ENCODE peak calls at places on chromosomes 7 and 10, in nine cellular contexts. M is upper lobe of left lung; I is dorsolateral prefrontal cortex; N is SJSA1; T is left ventricle myocardium inferior; D is H9; O is naive thymus-derived CD4-positive, alpha-beta T cell; F is colonic mucosa; Z is esophagus squamous epithelium. A is an unnamed sample.

GRCh38 chr7:80040752-80041151 is 93.9 kb upstream of the GNAI1 start:
- DNase-seq in M (no peak), I (no peak), N (no peak), T (no peak), D (no peak), O (no peak), F (no peak), Z (no peak), A (no peak)

GRCh38 chr7:25615005-25615404 is 386.7 kb upstream of the NPVF start:
- DNase-seq in M (no peak), I (no peak), N (no peak), T (no peak), D (no peak), O (no peak), F (no peak), Z (no peak), A (no peak)

GRCh38 chr7:64098-64521 is 128.3 kb upstream of the FAM20C start:
- DNase-seq in M (no peak), I (peak), N (peak), T (peak), D (peak), O (no peak), F (peak), Z (no peak), A (peak)

GRCh38 chr10:101287922-101288638 is 58.8 kb upstream of the LBX1 start:
- DNase-seq in M (no peak), I (no peak), N (no peak), T (no peak), D (peak), O (no peak), F (no peak), Z (no peak), A (no peak)

GRCh38 chr10:17175551-17175950 is 25.9 kb downstream of the TRDMT1 start:
- DNase-seq in M (no peak), I (no peak), N (no peak), T (no peak), D (no peak), O (peak), F (no peak), Z (no peak), A (no peak)

GRCh38 chr10:76429331-76429625 is 997.9 kb downstream of the LRMDA start:
- DNase-seq in M (no peak), I (no peak), N (no peak), T (no peak), D (no peak), O (no peak), F (no peak), Z (no peak), A (no peak)

GRCh38 chr10:72503694-72504438 is 122.0 kb downstream of the MICU1 start:
- DNase-seq in M (no peak), I (no peak), N (no peak), T (no peak), D (no peak), O (no peak), F (no peak), Z (no peak), A (no peak)

GRCh38 chr10:49534670-49535381 is 4.1 kb downstream of the ERCC6 start:
- DNase-seq in M (no peak), I (no peak), N (no peak), T (no peak), D (no peak), O (no peak), F (no peak), Z (no peak), A (no peak)

GRCh38 chr7:5172196-5172800 is 17.7 kb upstream of the WIPI2 start:
- DNase-seq in M (no peak), I (no peak), N (no peak), T (no peak), D (no peak), O (no peak), F (no peak), Z (no peak), A (no peak)

GRCh38 chr7:41994046-41994745 is 242.8 kb downstream of the GLI3 start:
- DNase-seq in M (no peak), I (no peak), N (no peak), T (no peak), D (no peak), O (no peak), F (no peak), Z (no peak), A (no peak)

GRCh38 chr10:11687357-11687771 is 54.8 kb upstream of the ECHDC3 start:
- DNase-seq in M (no peak), I (no peak), N (no peak), T (no peak), D (no peak), O (no peak), F (no peak), Z (no peak), A (no peak)

GRCh38 chr10:61793760-61794713 is 107.5 kb upstream of the ARID5B start:
- DNase-seq in M (no peak), I (no peak), N (peak), T (no peak), D (no peak), O (no peak), F (no peak), Z (no peak), A (no peak)

GRCh38 chr7:12694817-12695216 is 7.4 kb downstream of the ARL4A start:
- DNase-seq in M (no peak), I (no peak), N (no peak), T (no peak), D (no peak), O (no peak), F (no peak), Z (no peak), A (no peak)
- H3K27ac ChIP-seq in M (no peak), I (no peak), N (no peak), T (no peak), D (no peak), O (no peak), F (no peak), Z (no peak), A (no peak)

GRCh38 chr10:102615361-102615760 is 28.9 kb upstream of the TRIM8 start:
- DNase-seq in M (no peak), I (no peak), N (peak), T (peak), D (peak), O (no peak), F (no peak), Z (no peak), A (no peak)
- H3K27ac ChIP-seq in M (peak), I (no peak), N (no peak), T (peak), D (no peak), O (no peak), F (no peak), Z (peak), A (no peak)

DNA sequence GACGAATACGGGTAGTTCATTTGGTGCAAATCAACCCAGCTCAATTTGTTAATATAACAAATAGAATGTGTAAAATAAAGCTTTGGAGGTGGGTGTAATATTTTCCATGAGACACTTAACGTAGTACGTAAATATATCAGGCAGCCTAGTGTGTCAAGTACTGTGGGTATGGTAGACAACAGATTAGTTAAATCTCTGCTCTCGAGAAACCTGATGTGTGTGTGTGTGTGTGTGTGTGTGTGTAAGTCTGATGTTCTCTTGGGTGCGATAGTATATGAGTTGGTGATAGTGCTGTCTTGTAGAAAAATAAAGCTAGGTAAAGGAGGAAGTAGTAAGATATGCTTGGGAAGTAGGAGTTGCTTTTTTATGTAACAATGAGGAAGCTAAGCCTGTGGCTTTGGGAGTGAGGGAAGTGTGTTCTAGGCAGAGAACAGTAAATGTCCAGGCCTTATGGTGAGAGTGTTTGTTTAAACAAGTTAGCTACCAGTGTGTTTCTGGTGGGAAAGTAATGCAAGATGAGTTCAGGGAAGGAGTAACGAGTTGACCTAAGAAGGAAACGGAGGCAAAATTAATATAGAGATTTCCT is 26.1 kb downstream of the WAC start:
- DNase-seq in M (peak), I (no peak), N (no peak), T (no peak), D (no peak), O (no peak), F (no peak), Z (no peak), A (no peak)
- H3K27ac ChIP-seq in M (peak), I (no peak), N (no peak), T (peak), D (no peak), O (no peak), F (peak), Z (no peak), A (no peak)

GRCh38 chr10:1193561-1193960 is 137.4 kb downstream of the WDR37 start:
- DNase-seq in M (no peak), I (no peak), N (no peak), T (no peak), D (no peak), O (peak), F (no peak), Z (no peak), A (no peak)
- H3K27ac ChIP-seq in M (no peak), I (no peak), N (no peak), T (no peak), D (no peak), O (no peak), F (no peak), Z (no peak), A (peak)

DNA sequence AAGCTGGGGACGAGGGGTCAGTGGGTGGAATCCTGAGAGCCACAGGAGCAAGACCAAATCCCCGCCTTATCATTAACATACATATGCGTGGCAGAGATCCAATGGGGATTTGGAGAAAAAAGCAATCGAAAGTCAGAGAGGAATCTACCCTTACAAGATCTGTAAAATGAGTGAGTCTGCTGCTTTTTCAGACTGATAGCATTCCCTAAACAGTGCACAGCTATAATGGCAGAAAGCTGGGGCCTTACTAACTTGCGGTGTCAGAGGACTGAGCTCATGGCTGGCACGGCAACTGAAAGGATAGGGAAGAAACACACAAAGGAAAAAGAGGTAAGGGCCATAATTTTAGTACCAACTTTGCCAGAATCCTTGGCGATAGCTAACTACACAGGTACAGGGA is 25.1 kb downstream of the GPR22 start:
- DNase-seq in M (no peak), I (no peak), N (no peak), T (no peak), D (no peak), O (no peak), F (no peak), Z (no peak), A (no peak)
- H3K27ac ChIP-seq in M (no peak), I (no peak), N (no peak), T (peak), D (no peak), O (no peak), F (peak), Z (no peak), A (no peak)

GRCh38 chr7:3943265-3943664 is 642.2 kb downstream of the SDK1 start:
- DNase-seq in M (no peak), I (no peak), N (no peak), T (no peak), D (no peak), O (no peak), F (peak), Z (no peak), A (no peak)
- H3K27ac ChIP-seq in M (peak), I (no peak), N (no peak), T (no peak), D (no peak), O (no peak), F (no peak), Z (peak), A (no peak)

DNA sequence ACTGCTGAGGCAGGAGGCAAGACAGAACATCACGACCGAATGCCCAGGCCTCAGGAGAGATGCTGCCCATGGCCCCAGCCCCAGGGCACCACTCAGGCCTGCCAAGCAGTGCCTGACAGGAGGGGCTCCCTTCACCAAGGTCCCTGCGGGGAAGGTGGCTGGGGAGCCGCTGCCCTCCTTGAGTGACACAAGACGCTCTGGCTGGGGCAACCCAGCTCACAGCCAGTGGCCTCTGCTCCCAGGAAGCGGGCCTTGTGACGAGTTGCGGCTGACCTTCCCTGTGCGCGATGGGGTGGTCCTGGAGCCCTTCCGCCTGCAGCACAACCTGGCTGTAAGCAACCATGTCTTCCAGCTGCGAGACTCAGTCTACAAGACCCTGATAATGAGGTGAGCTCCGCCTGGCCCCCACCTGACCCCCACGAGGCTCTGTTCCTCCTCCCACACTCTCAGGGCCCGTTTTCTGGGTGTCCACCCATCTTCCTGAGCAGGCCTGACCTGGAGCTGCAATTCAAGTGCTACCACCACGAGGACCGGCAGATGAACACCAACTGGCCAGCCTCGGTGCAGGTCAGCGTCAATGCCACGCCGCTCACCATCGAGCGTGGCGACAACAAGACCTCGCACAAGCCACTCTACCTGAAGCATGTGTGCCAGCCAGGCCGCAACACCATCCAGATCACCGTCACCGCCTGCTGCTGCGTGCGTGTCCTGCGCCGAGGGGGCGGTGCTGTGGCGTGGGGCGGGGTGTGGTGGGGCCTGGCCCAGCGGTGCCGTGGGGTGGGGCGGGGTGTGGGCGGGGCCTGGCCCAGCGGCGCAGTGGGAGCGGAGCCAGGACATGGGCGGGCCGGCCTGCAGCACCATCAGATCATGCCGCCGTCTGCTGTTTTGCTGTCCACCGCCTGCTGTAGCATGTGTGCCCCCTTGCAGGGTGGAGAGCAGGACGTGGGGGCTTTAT is 12.8 kb downstream of the ZMIZ2 start:
- DNase-seq in M (no peak), I (no peak), N (no peak), T (peak), D (peak), O (no peak), F (peak), Z (no peak), A (no peak)
- H3K27ac ChIP-seq in M (no peak), I (no peak), N (no peak), T (peak), D (no peak), O (no peak), F (no peak), Z (peak), A (no peak)

DNA sequence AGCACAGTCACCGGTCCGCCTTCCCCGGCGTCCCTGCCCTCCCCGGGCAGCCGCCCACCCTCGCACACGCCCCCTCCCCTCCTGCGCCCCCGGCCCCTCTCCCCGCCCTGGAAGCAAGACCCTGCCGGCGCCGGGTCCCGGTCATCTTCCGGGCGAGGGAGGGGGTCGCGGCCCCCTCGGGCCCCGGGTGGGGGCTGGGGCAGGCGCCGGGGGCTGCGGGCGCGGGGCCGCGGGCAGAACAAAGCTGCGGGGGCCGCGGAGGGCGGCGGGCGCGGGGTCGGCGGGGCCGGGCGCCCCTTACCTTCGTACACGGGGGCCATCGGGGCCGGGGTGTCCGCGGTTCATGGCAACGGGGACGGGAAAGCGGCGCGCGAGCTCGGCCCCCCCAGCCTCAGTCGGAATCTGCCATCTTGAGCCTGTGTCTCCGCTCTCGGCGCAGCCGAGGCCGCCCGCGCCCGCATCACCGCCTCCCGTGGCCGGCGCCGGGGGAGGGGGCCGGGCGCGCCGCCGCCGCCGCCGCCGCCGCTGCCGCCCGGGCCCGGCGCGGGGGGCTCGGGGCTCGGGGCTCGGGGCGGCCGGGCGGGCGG is 401 bp downstream of the HIPK2 start:
- DNase-seq in M (peak), I (no peak), N (no peak), T (peak), D (no peak), O (peak), F (peak), Z (no peak), A (no peak)
- H3K27ac ChIP-seq in M (peak), I (peak), N (peak), T (peak), D (no peak), O (peak), F (peak), Z (peak), A (peak)

A was measured in caudate nucleus.